ENCODE peak calls at places on chromosomes 2 and 18, in ten cellular contexts. One of them, this sample, is unnamed.

GRCh38 chr2:120052597-120052996 is 39.7 kb downstream of the EPB41L5 start:
- DNase-seq in Calu3: no peak
- DNase-seq in HL-60: no peak
- DNase-seq in IMR-90: peak
- DNase-seq in WTC11: no peak
- DNase-seq in GM10248: no peak
- DNase-seq in heart left ventricle: no peak
- DNase-seq in AG04450: no peak
- DNase-seq in activated CD8-positive, alpha-beta T cell treated with anti-CD3 and anti-CD28 coated beads for 36 hours: no peak
- DNase-seq in fibroblast of mammary gland: no peak
- DNase-seq in this sample: no peak

GRCh38 chr2:73823916-73824523 is 4.7 kb upstream of the STAMBP start:
- DNase-seq in AG04450: peak
- DNase-seq in GM10248: peak
- DNase-seq in WTC11: no peak
- DNase-seq in activated CD8-positive, alpha-beta T cell treated with anti-CD3 and anti-CD28 coated beads for 36 hours: peak
- DNase-seq in fibroblast of mammary gland: peak
- DNase-seq in IMR-90: peak
- DNase-seq in HL-60: peak
- DNase-seq in Calu3: peak
- DNase-seq in heart left ventricle: no peak
- DNase-seq in this sample: peak

GRCh38 chr2:30072250-30072842 is 74.5 kb upstream of the YPEL5 start:
- DNase-seq in WTC11: peak
- DNase-seq in AG04450: peak
- DNase-seq in HL-60: peak
- DNase-seq in GM10248: peak
- DNase-seq in Calu3: peak
- DNase-seq in activated CD8-positive, alpha-beta T cell treated with anti-CD3 and anti-CD28 coated beads for 36 hours: peak
- DNase-seq in IMR-90: peak
- DNase-seq in heart left ventricle: no peak
- DNase-seq in fibroblast of mammary gland: peak
- DNase-seq in this sample: peak

GRCh38 chr18:26317353-26317865 is 91.2 kb downstream of the TAF4B start:
- DNase-seq in WTC11: no peak
- DNase-seq in fibroblast of mammary gland: peak
- DNase-seq in HL-60: no peak
- DNase-seq in IMR-90: no peak
- DNase-seq in Calu3: no peak
- DNase-seq in GM10248: no peak
- DNase-seq in heart left ventricle: no peak
- DNase-seq in activated CD8-positive, alpha-beta T cell treated with anti-CD3 and anti-CD28 coated beads for 36 hours: no peak
- DNase-seq in AG04450: no peak
- DNase-seq in this sample: no peak

GRCh38 chr2:206275274-206276160 is 1.1 kb downstream of the ZDBF2 start:
- DNase-seq in fibroblast of mammary gland: peak
- DNase-seq in IMR-90: peak
- DNase-seq in heart left ventricle: no peak
- DNase-seq in HL-60: peak
- DNase-seq in AG04450: no peak
- DNase-seq in WTC11: no peak
- DNase-seq in Calu3: no peak
- DNase-seq in GM10248: peak
- DNase-seq in activated CD8-positive, alpha-beta T cell treated with anti-CD3 and anti-CD28 coated beads for 36 hours: peak
- DNase-seq in this sample: peak

GRCh38 chr2:133833746-133834145 is 265.5 kb upstream of the NCKAP5 start:
- DNase-seq in fibroblast of mammary gland: no peak
- DNase-seq in AG04450: no peak
- DNase-seq in HL-60: no peak
- DNase-seq in heart left ventricle: no peak
- DNase-seq in WTC11: no peak
- DNase-seq in Calu3: no peak
- DNase-seq in IMR-90: no peak
- DNase-seq in GM10248: no peak
- DNase-seq in activated CD8-positive, alpha-beta T cell treated with anti-CD3 and anti-CD28 coated beads for 36 hours: no peak
- DNase-seq in this sample: no peak

GRCh38 chr2:23199115-23199918 is 185.7 kb upstream of the KLHL29 start:
- DNase-seq in HL-60: no peak
- DNase-seq in AG04450: no peak
- DNase-seq in heart left ventricle: no peak
- DNase-seq in IMR-90: peak
- DNase-seq in WTC11: peak
- DNase-seq in activated CD8-positive, alpha-beta T cell treated with anti-CD3 and anti-CD28 coated beads for 36 hours: peak
- DNase-seq in Calu3: peak
- DNase-seq in fibroblast of mammary gland: peak
- DNase-seq in GM10248: peak
- DNase-seq in this sample: peak

GRCh38 chr18:58632557-58632956 is 3.7 kb upstream of the ALPK2 start:
- DNase-seq in AG04450: no peak
- DNase-seq in WTC11: no peak
- DNase-seq in Calu3: no peak
- DNase-seq in heart left ventricle: no peak
- DNase-seq in HL-60: no peak
- DNase-seq in GM10248: no peak
- DNase-seq in fibroblast of mammary gland: no peak
- DNase-seq in activated CD8-positive, alpha-beta T cell treated with anti-CD3 and anti-CD28 coated beads for 36 hours: no peak
- DNase-seq in IMR-90: no peak
- DNase-seq in this sample: no peak

GRCh38 chr2:206004004-206004693 is 81.8 kb downstream of the INO80D start:
- DNase-seq in fibroblast of mammary gland: peak
- DNase-seq in IMR-90: peak
- DNase-seq in AG04450: no peak
- DNase-seq in GM10248: no peak
- DNase-seq in heart left ventricle: no peak
- DNase-seq in WTC11: peak
- DNase-seq in Calu3: peak
- DNase-seq in HL-60: peak
- DNase-seq in activated CD8-positive, alpha-beta T cell treated with anti-CD3 and anti-CD28 coated beads for 36 hours: peak
- DNase-seq in this sample: no peak

GRCh38 chr2:84885111-84885510 is 4.2 kb upstream of the TRABD2A start:
- DNase-seq in IMR-90: no peak
- DNase-seq in fibroblast of mammary gland: no peak
- DNase-seq in HL-60: no peak
- DNase-seq in Calu3: no peak
- DNase-seq in GM10248: no peak
- DNase-seq in activated CD8-positive, alpha-beta T cell treated with anti-CD3 and anti-CD28 coated beads for 36 hours: no peak
- DNase-seq in AG04450: no peak
- DNase-seq in heart left ventricle: no peak
- DNase-seq in WTC11: no peak
- DNase-seq in this sample: no peak

GRCh38 chr18:62614499-62614898 is 91.7 kb downstream of the ZCCHC2 start:
- DNase-seq in WTC11: no peak
- DNase-seq in IMR-90: no peak
- DNase-seq in HL-60: peak
- DNase-seq in GM10248: no peak
- DNase-seq in activated CD8-positive, alpha-beta T cell treated with anti-CD3 and anti-CD28 coated beads for 36 hours: no peak
- DNase-seq in AG04450: no peak
- DNase-seq in Calu3: no peak
- DNase-seq in fibroblast of mammary gland: no peak
- DNase-seq in heart left ventricle: no peak
- DNase-seq in this sample: no peak

GRCh38 chr2:529425-529824 is 147.8 kb downstream of the TMEM18 start:
- DNase-seq in WTC11: no peak
- DNase-seq in AG04450: no peak
- DNase-seq in IMR-90: peak
- DNase-seq in HL-60: no peak
- DNase-seq in Calu3: peak
- DNase-seq in fibroblast of mammary gland: peak
- DNase-seq in heart left ventricle: no peak
- DNase-seq in GM10248: no peak
- DNase-seq in activated CD8-positive, alpha-beta T cell treated with anti-CD3 and anti-CD28 coated beads for 36 hours: peak
- DNase-seq in this sample: no peak

GRCh38 chr18:834086-834720 is 22.2 kb upstream of the YES1 start:
- DNase-seq in GM10248: no peak
- DNase-seq in IMR-90: no peak
- DNase-seq in HL-60: no peak
- DNase-seq in AG04450: no peak
- DNase-seq in Calu3: no peak
- DNase-seq in WTC11: no peak
- DNase-seq in activated CD8-positive, alpha-beta T cell treated with anti-CD3 and anti-CD28 coated beads for 36 hours: no peak
- DNase-seq in fibroblast of mammary gland: no peak
- DNase-seq in heart left ventricle: no peak
- DNase-seq in this sample: no peak

GRCh38 chr18:829432-829831 is 17.4 kb upstream of the YES1 start:
- DNase-seq in activated CD8-positive, alpha-beta T cell treated with anti-CD3 and anti-CD28 coated beads for 36 hours: no peak
- DNase-seq in fibroblast of mammary gland: no peak
- DNase-seq in GM10248: no peak
- DNase-seq in HL-60: no peak
- DNase-seq in WTC11: no peak
- DNase-seq in IMR-90: no peak
- DNase-seq in Calu3: no peak
- DNase-seq in AG04450: no peak
- DNase-seq in heart left ventricle: no peak
- DNase-seq in this sample: no peak

GRCh38 chr18:830315-830901 is 18.4 kb upstream of the YES1 start:
- DNase-seq in fibroblast of mammary gland: peak
- DNase-seq in Calu3: no peak
- DNase-seq in WTC11: no peak
- DNase-seq in activated CD8-positive, alpha-beta T cell treated with anti-CD3 and anti-CD28 coated beads for 36 hours: peak
- DNase-seq in AG04450: no peak
- DNase-seq in HL-60: peak
- DNase-seq in IMR-90: peak
- DNase-seq in GM10248: peak
- DNase-seq in heart left ventricle: no peak
- DNase-seq in this sample: peak

GRCh38 chr18:833197-833596 is 21.2 kb upstream of the YES1 start:
- DNase-seq in fibroblast of mammary gland: no peak
- DNase-seq in Calu3: no peak
- DNase-seq in activated CD8-positive, alpha-beta T cell treated with anti-CD3 and anti-CD28 coated beads for 36 hours: no peak
- DNase-seq in WTC11: no peak
- DNase-seq in heart left ventricle: no peak
- DNase-seq in GM10248: no peak
- DNase-seq in HL-60: no peak
- DNase-seq in IMR-90: no peak
- DNase-seq in AG04450: no peak
- DNase-seq in this sample: no peak

GRCh38 chr18:832085-832681 is 20.1 kb upstream of the YES1 start:
- DNase-seq in GM10248: no peak
- DNase-seq in HL-60: no peak
- DNase-seq in WTC11: peak
- DNase-seq in IMR-90: no peak
- DNase-seq in Calu3: peak
- DNase-seq in activated CD8-positive, alpha-beta T cell treated with anti-CD3 and anti-CD28 coated beads for 36 hours: peak
- DNase-seq in fibroblast of mammary gland: no peak
- DNase-seq in AG04450: no peak
- DNase-seq in heart left ventricle: peak
- DNase-seq in this sample: peak
- TF ChIP-seq CTCF in GM10248: no peak
- TF ChIP-seq CTCF in HL-60: peak
- TF ChIP-seq CTCF in WTC11: no peak
- TF ChIP-seq CTCF in IMR-90: no peak
- TF ChIP-seq CTCF in Calu3: no peak
- TF ChIP-seq CTCF in activated CD8-positive, alpha-beta T cell treated with anti-CD3 and anti-CD28 coated beads for 36 hours: no peak
- TF ChIP-seq CTCF in fibroblast of mammary gland: no peak
- TF ChIP-seq CTCF in AG04450: no peak
- TF ChIP-seq CTCF in heart left ventricle: no peak
- TF ChIP-seq CTCF in this sample: no peak

GRCh38 chr2:100208375-100208774 is 66.0 kb upstream of the AFF3 start:
- DNase-seq in IMR-90: peak
- DNase-seq in GM10248: no peak
- DNase-seq in heart left ventricle: no peak
- DNase-seq in HL-60: no peak
- DNase-seq in WTC11: no peak
- DNase-seq in AG04450: no peak
- DNase-seq in fibroblast of mammary gland: no peak
- DNase-seq in activated CD8-positive, alpha-beta T cell treated with anti-CD3 and anti-CD28 coated beads for 36 hours: no peak
- DNase-seq in Calu3: no peak
- DNase-seq in this sample: peak
- TF ChIP-seq CTCF in IMR-90: no peak
- TF ChIP-seq CTCF in GM10248: no peak
- TF ChIP-seq CTCF in heart left ventricle: peak
- TF ChIP-seq CTCF in HL-60: no peak
- TF ChIP-seq CTCF in WTC11: no peak
- TF ChIP-seq CTCF in AG04450: no peak
- TF ChIP-seq CTCF in fibroblast of mammary gland: no peak
- TF ChIP-seq CTCF in activated CD8-positive, alpha-beta T cell treated with anti-CD3 and anti-CD28 coated beads for 36 hours: no peak
- TF ChIP-seq CTCF in Calu3: no peak
- TF ChIP-seq CTCF in this sample: peak

DNA sequence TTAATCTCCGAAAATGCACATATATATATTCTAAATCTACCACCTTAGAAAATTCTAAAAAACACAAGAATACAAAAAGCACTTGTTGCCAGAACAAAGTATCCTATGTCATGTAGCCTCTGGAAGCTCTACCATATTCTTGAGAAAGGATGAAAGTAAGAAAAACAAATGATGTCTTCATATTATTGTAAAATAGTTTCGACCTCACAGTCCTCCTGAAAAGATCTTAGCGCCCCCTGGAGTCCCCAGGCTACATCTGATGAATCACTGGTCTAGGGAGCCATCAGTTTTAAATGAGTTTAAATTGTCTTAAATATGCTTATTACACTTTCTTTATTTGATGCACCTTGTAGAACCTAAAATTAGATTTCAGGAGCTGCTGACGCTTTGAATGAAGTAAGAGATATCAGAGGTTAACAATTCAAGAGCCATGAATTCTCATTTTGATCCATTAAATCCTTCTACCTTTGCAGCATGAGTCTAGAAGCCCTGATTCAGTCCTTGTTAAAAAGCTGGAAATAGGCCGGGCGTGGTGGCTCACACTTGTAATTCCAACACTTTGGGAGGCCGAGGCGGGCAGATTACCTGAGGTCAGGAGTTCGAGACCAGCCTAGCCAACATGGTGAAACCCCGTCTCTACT is 138.8 kb downstream of the MCFD2 start:
- DNase-seq in WTC11: peak
- DNase-seq in IMR-90: peak
- DNase-seq in HL-60: no peak
- DNase-seq in GM10248: peak
- DNase-seq in AG04450: no peak
- DNase-seq in heart left ventricle: no peak
- DNase-seq in fibroblast of mammary gland: peak
- DNase-seq in Calu3: peak
- DNase-seq in activated CD8-positive, alpha-beta T cell treated with anti-CD3 and anti-CD28 coated beads for 36 hours: peak
- DNase-seq in this sample: peak
- TF ChIP-seq CTCF in WTC11: no peak
- TF ChIP-seq CTCF in IMR-90: peak
- TF ChIP-seq CTCF in HL-60: peak
- TF ChIP-seq CTCF in GM10248: peak
- TF ChIP-seq CTCF in AG04450: peak
- TF ChIP-seq CTCF in heart left ventricle: peak
- TF ChIP-seq CTCF in fibroblast of mammary gland: peak
- TF ChIP-seq CTCF in Calu3: peak
- TF ChIP-seq CTCF in activated CD8-positive, alpha-beta T cell treated with anti-CD3 and anti-CD28 coated beads for 36 hours: peak
- TF ChIP-seq CTCF in this sample: peak

GRCh38 chr2:113889471-113890252 is at the start of gene ACTR3:
- DNase-seq in heart left ventricle: peak
- DNase-seq in IMR-90: peak
- DNase-seq in HL-60: peak
- DNase-seq in Calu3: peak
- DNase-seq in WTC11: peak
- DNase-seq in AG04450: peak
- DNase-seq in activated CD8-positive, alpha-beta T cell treated with anti-CD3 and anti-CD28 coated beads for 36 hours: peak
- DNase-seq in GM10248: peak
- DNase-seq in fibroblast of mammary gland: peak
- DNase-seq in this sample: peak
- TF ChIP-seq CTCF in heart left ventricle: no peak
- TF ChIP-seq CTCF in IMR-90: no peak
- TF ChIP-seq CTCF in HL-60: no peak
- TF ChIP-seq CTCF in Calu3: no peak
- TF ChIP-seq CTCF in WTC11: no peak
- TF ChIP-seq CTCF in AG04450: no peak
- TF ChIP-seq CTCF in activated CD8-positive, alpha-beta T cell treated with anti-CD3 and anti-CD28 coated beads for 36 hours: no peak
- TF ChIP-seq CTCF in GM10248: no peak
- TF ChIP-seq CTCF in fibroblast of mammary gland: peak
- TF ChIP-seq CTCF in this sample: no peak

GRCh38 chr2:226979004-226979403 is 143.2 kb downstream of the RHBDD1 start:
- DNase-seq in activated CD8-positive, alpha-beta T cell treated with anti-CD3 and anti-CD28 coated beads for 36 hours: no peak
- DNase-seq in heart left ventricle: no peak
- DNase-seq in GM10248: no peak
- DNase-seq in WTC11: no peak
- DNase-seq in IMR-90: no peak
- DNase-seq in AG04450: no peak
- DNase-seq in Calu3: no peak
- DNase-seq in HL-60: no peak
- DNase-seq in fibroblast of mammary gland: no peak
- DNase-seq in this sample: peak
- TF ChIP-seq CTCF in activated CD8-positive, alpha-beta T cell treated with anti-CD3 and anti-CD28 coated beads for 36 hours: no peak
- TF ChIP-seq CTCF in heart left ventricle: no peak
- TF ChIP-seq CTCF in GM10248: no peak
- TF ChIP-seq CTCF in WTC11: no peak
- TF ChIP-seq CTCF in IMR-90: no peak
- TF ChIP-seq CTCF in AG04450: peak
- TF ChIP-seq CTCF in Calu3: no peak
- TF ChIP-seq CTCF in HL-60: no peak
- TF ChIP-seq CTCF in fibroblast of mammary gland: no peak
- TF ChIP-seq CTCF in this sample: no peak

This sample was measured in foreskin fibroblast.